ENCODE peak calls at places on chromosomes 7 and 10, in ten cellular contexts. Y is kidney epithelial cell; A is HFF-Myc; T is mucosa of descending colon; S is activated B cell treated with CpG ODN at 0.5 μM for 24 hours; J is pancreas; O is nephron progenitor cell; W is IMR-90; X is CD8-positive, alpha-beta T cell; M is lower leg skin. G is an unnamed sample.

GRCh38 chr7:633381-634018 is 93.0 kb upstream of the DNAAF5 start:
- DNase-seq in Y (no peak), A (no peak), T (no peak), S (no peak), J (peak; percentile 24), O (no peak), W (no peak), X (no peak), M (no peak), G (no peak)

GRCh38 chr10:34766256-34766580 is 48.9 kb downstream of the PARD3 start:
- DNase-seq in Y (no peak), A (no peak), T (no peak), S (no peak), J (no peak), O (no peak), W (no peak), X (no peak), M (no peak), G (no peak)

GRCh38 chr7:33776791-33777190 is 128.5 kb upstream of the BMPER start:
- DNase-seq in Y (no peak), A (peak; percentile 27), T (no peak), S (no peak), J (no peak), O (no peak), W (peak; percentile 71), X (no peak), M (no peak), G (no peak)

GRCh38 chr10:132107211-132107946 is 41.6 kb downstream of the JAKMIP3 start:
- DNase-seq in Y (no peak), A (no peak), T (no peak), S (no peak), J (no peak), O (peak; percentile 36), W (no peak), X (no peak), M (no peak), G (no peak)

GRCh38 chr10:6513509-6513908 is 66.6 kb downstream of the PRKCQ start:
- DNase-seq in Y (no peak), A (no peak), T (no peak), S (no peak), J (no peak), O (no peak), W (no peak), X (no peak), M (no peak), G (no peak)

GRCh38 chr10:114427124-114427852 is 23.0 kb upstream of the AFAP1L2 start:
- DNase-seq in Y (no peak), A (no peak), T (no peak), S (no peak), J (no peak), O (no peak), W (no peak), X (no peak), M (no peak), G (no peak)

GRCh38 chr7:134755422-134756022 is 23.9 kb upstream of the CALD1 start:
- DNase-seq in Y (no peak), A (no peak), T (peak; percentile 42), S (no peak), J (no peak), O (peak; percentile 41), W (no peak), X (no peak), M (no peak), G (no peak)

GRCh38 chr7:465710-466400 is 53.8 kb downstream of the PDGFA start:
- DNase-seq in Y (no peak), A (no peak), T (no peak), S (peak; percentile 6), J (peak; percentile 21), O (no peak), W (no peak), X (no peak), M (no peak), G (peak; percentile 30)

GRCh38 chr10:89651205-89651915 is 6.3 kb upstream of the PANK1 start:
- DNase-seq in Y (no peak), A (no peak), T (no peak), S (no peak), J (no peak), O (no peak), W (no peak), X (no peak), M (no peak), G (no peak)

GRCh38 chr7:14191686-14192098 is 202.2 kb upstream of the ETV1 start:
- DNase-seq in Y (no peak), A (no peak), T (no peak), S (no peak), J (no peak), O (no peak), W (peak; percentile 56), X (no peak), M (no peak), G (no peak)

GRCh38 chr7:16098585-16099179 is 322.7 kb downstream of the CRPPA start:
- DNase-seq in Y (no peak), A (no peak), T (peak; percentile 7), S (no peak), J (no peak), O (peak; percentile 2), W (peak; percentile 16), X (no peak), M (no peak), G (no peak)

GRCh38 chr7:8411103-8411502 is 22.3 kb upstream of the NXPH1 start:
- DNase-seq in Y (no peak), A (no peak), T (no peak), S (no peak), J (no peak), O (no peak), W (no peak), X (no peak), M (no peak), G (no peak)

GRCh38 chr7:72386152-72386551 is 26.0 kb downstream of the CALN1 start:
- DNase-seq in Y (no peak), A (no peak), T (no peak), S (no peak), J (no peak), O (no peak), W (no peak), X (no peak), M (no peak), G (no peak)

GRCh38 chr10:80468806-80469421 is 14.8 kb downstream of the TSPAN14 start:
- DNase-seq in Y (no peak), A (no peak), T (no peak), S (no peak), J (no peak), O (no peak), W (no peak), X (no peak), M (no peak), G (peak; percentile 17)

DNA sequence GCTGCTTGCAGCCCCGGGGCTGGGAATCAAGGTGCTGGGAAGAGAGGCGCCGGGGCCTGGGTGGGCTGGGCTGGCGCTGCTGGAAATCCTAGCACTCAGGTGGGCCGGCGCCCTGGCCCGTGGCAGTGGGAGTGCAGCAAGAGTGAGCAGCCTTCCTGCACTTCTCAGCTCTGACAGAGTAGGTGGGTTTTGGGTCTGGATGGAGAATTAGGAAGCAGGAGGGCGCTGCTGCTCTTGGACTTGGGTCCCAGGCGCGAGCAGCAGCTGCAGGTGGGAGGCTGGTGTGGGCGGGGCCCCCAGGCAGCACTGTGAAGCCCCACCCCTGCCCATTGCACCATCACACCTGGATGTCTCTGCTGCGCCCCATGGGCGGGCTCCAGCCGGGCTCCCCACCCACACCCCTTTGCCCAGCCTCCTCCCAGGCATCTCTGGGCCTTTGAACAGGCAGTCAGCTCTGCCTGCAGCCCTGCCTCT is 6.0 kb downstream of the BRI3 start:
- DNase-seq in Y (no peak), A (no peak), T (peak; percentile 83), S (no peak), J (peak; percentile 76), O (no peak), W (no peak), X (no peak), M (peak; percentile 64), G (no peak)
- TF ChIP-seq CTCF in Y (no peak), A (no peak), T (no peak), S (no peak), J (no peak), O (no peak), W (no peak), X (no peak), M (no peak), G (no peak)

GRCh38 chr10:44983066-44983894 is 4.7 kb upstream of the DEPP1 start:
- DNase-seq in Y (no peak), A (no peak), T (no peak), S (no peak), J (no peak), O (no peak), W (no peak), X (no peak), M (no peak), G (no peak)

GRCh38 chr10:44982114-44982460 is 3.5 kb upstream of the DEPP1 start:
- DNase-seq in Y (no peak), A (no peak), T (no peak), S (no peak), J (no peak), O (no peak), W (no peak), X (no peak), M (no peak), G (peak; percentile 34)

GRCh38 chr10:44982496-44982895 is 3.9 kb upstream of the DEPP1 start:
- DNase-seq in Y (no peak), A (no peak), T (no peak), S (no peak), J (no peak), O (no peak), W (no peak), X (no peak), M (no peak), G (no peak)

GRCh38 chr10:44980309-44981171 is 1.9 kb upstream of the DEPP1 start:
- DNase-seq in Y (no peak), A (no peak), T (no peak), S (no peak), J (no peak), O (no peak), W (no peak), X (no peak), M (no peak), G (peak; percentile 12)

GRCh38 chr10:44981172-44982113 is 2.8 kb upstream of the DEPP1 start:
- DNase-seq in Y (peak; percentile 69), A (no peak), T (no peak), S (no peak), J (no peak), O (no peak), W (peak; percentile 92), X (no peak), M (no peak), G (peak; percentile 20)
- TF ChIP-seq CTCF in Y (no peak), A (no peak), T (no peak), S (no peak), J (no peak), O (no peak), W (no peak), X (no peak), M (no peak), G (no peak)

GRCh38 chr7:141652691-141653090 is 49.3 kb downstream of the DENND11 start:
- DNase-seq in Y (no peak), A (no peak), T (no peak), S (no peak), J (no peak), O (no peak), W (no peak), X (no peak), M (no peak), G (no peak)
- TF ChIP-seq CTCF in Y (no peak), A (no peak), T (no peak), S (no peak), J (no peak), O (no peak), W (no peak), X (no peak), M (no peak), G (no peak)

DNA sequence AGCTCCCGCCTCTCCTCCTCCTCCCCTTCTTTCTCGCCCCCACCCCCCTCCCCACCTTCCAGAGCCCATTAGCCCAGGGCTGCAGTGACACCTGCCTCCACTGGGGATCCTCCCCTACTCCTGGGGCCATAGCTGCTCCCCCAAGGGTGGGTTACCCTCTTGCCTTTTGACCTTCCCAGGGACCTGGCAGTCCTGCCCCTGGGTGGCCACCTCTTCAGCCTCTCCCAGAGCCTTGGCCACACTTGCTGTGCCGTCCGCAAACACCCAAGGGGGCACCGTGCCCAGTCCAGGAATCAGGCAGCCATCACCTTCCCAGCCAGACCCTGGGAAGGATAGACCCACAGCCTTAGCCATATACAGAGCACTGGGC is 19.8 kb upstream of the CLDN4 start:
- DNase-seq in Y (no peak), A (no peak), T (peak; percentile 14), S (no peak), J (no peak), O (no peak), W (no peak), X (no peak), M (no peak), G (no peak)
- TF ChIP-seq CTCF in Y (no peak), A (no peak), T (no peak), S (no peak), J (no peak), O (no peak), W (no peak), X (no peak), M (no peak), G (no peak)

G was measured in CD14-positive monocyte.